ENCODE peak calls at places on chromosomes 7 and 10, in five cellular contexts. A is SW480, N is cardiac septum, I is AG04450, J is lung. S is an unnamed sample.

GRCh38 chr10:52762088-52762487 is 10.5 kb downstream of the MBL2 start:
- DNase-seq in I (no peak), A (no peak), J (no peak), N (no peak), S (no peak)

GRCh38 chr7:47602272-47603004 is 20.5 kb upstream of the TNS3 start:
- DNase-seq in N (no peak), A (no peak), I (no peak), J (no peak), S (no peak)

GRCh38 chr10:84541289-84541637 is 212.9 kb downstream of the CCSER2 start:
- DNase-seq in N (no peak), A (no peak), I (no peak), J (peak), S (peak)

GRCh38 chr10:93072225-93072712 is 1.4 kb upstream of the CYP26A1 start:
- DNase-seq in J (no peak), I (no peak), A (peak), N (no peak), S (no peak)

GRCh38 chr7:1026721-1027151 is 17.6 kb upstream of the GPR146 start:
- DNase-seq in J (no peak), N (no peak), A (no peak), I (no peak), S (no peak)

GRCh38 chr7:19177269-19177668 is 32.0 kb upstream of the FERD3L start:
- DNase-seq in A (peak), J (no peak), I (no peak), N (no peak), S (no peak)

GRCh38 chr7:106217089-106217542 is 67.7 kb downstream of the NAMPT start:
- DNase-seq in I (no peak), N (peak), A (peak), J (peak), S (no peak)

GRCh38 chr10:92692085-92692671 is 2.4 kb downstream of the HHEX start:
- DNase-seq in J (no peak), I (no peak), N (no peak), A (no peak), S (no peak)

GRCh38 chr7:152615052-152615741 is 60.7 kb downstream of the XRCC2 start:
- DNase-seq in I (no peak), A (no peak), N (peak), J (no peak), S (no peak)

GRCh38 chr7:130960208-130960988 is 226.4 kb upstream of the KLF14 start:
- DNase-seq in I (peak), J (peak), A (peak), N (no peak), S (no peak)

GRCh38 chr7:101932053-101932452 is 114.6 kb downstream of the CUX1 start:
- DNase-seq in N (no peak), J (no peak), A (no peak), I (no peak), S (no peak)

GRCh38 chr10:22911889-22912762 is 15.7 kb upstream of the ARMC3 start:
- DNase-seq in I (no peak), A (no peak), N (no peak), J (no peak), S (peak)

GRCh38 chr7:164882-165660 is 27.3 kb upstream of the FAM20C start:
- DNase-seq in I (no peak), N (no peak), J (no peak), A (no peak), S (no peak)

GRCh38 chr10:2949948-2950354 is 117.4 kb upstream of the PFKP start:
- DNase-seq in N (no peak), A (peak), J (no peak), I (no peak), S (no peak)

GRCh38 chr10:21516270-21517131 is 9.0 kb downstream of the SKIDA1 start:
- DNase-seq in N (no peak), A (peak), J (peak), I (no peak), S (no peak)

GRCh38 chr10:51427758-51428157 is 271.6 kb downstream of the CSTF2T start:
- DNase-seq in N (no peak), J (no peak), I (no peak), A (no peak), S (no peak)

GRCh38 chr10:10618139-10618538 is 399.5 kb upstream of the CELF2 start:
- DNase-seq in A (no peak), N (no peak), J (no peak), I (no peak), S (no peak)

GRCh38 chr7:64618785-64619456 is 47.0 kb upstream of the ZNF107 start:
- DNase-seq in N (no peak), A (peak), I (no peak), J (no peak), S (peak)

GRCh38 chr10:75940742-75941141 is 509.3 kb downstream of the LRMDA start:
- DNase-seq in A (no peak), J (no peak), N (no peak), I (no peak), S (no peak)

GRCh38 chr7:150507947-150508602 is 6.6 kb upstream of the GIMAP7 start:
- DNase-seq in J (no peak), I (no peak), A (no peak), N (no peak), S (no peak)

GRCh38 chr7:90692947-90693346 is 96.8 kb downstream of the CDK14 start:
- DNase-seq in J (no peak), I (peak), N (no peak), A (no peak), S (no peak)

GRCh38 chr10:21517134-21517982 is 8.1 kb downstream of the SKIDA1 start:
- DNase-seq in A (peak), J (peak), N (no peak), I (no peak), S (peak)

GRCh38 chr10:22805304-22805703 is 90.9 kb upstream of the PIP4K2A start:
- DNase-seq in A (peak), J (no peak), N (no peak), I (no peak), S (no peak)

GRCh38 chr10:109866995-109867635 is 56.2 kb downstream of the XPNPEP1 start:
- DNase-seq in I (no peak), A (no peak), N (no peak), J (no peak), S (no peak)

GRCh38 chr7:156402255-156402654 is 238.3 kb upstream of the RNF32 start:
- DNase-seq in N (no peak), A (no peak), I (no peak), J (no peak), S (no peak)

GRCh38 chr7:98754041-98754479 is 115.8 kb downstream of the TMEM130 start:
- DNase-seq in J (no peak), A (peak), I (no peak), N (no peak), S (no peak)

GRCh38 chr10:65294329-65294728 is 1631.5 kb upstream of the LRRTM3 start:
- DNase-seq in A (no peak), I (no peak), N (no peak), J (no peak), S (no peak)

GRCh38 chr10:71747808-71748523 is 25.4 kb downstream of the VSIR start:
- DNase-seq in J (no peak), A (no peak), I (no peak), N (no peak), S (no peak)

S was measured in HEK293T.